ENCODE peak calls at places on chromosomes 1 and 21, in five cellular contexts. Q is SK-N-SH, H is GM23248, P is GM23338, E is HCT116. C is an unnamed sample.
A peak's percentile ranks its signal among the peaks of the same experiment; 100 is the strongest.

GRCh38 chr1:76379506-76379905 is 305.0 kb downstream of the ST6GALNAC3 start:
- DNase-seq in Q (no peak), H (no peak), P (no peak), E (no peak), C (peak; percentile 3)

GRCh38 chr1:2788506-2789163 is 12.9 kb downstream of the TTC34 start:
- DNase-seq in Q (no peak), H (no peak), P (peak; percentile 27), E (no peak), C (no peak)

GRCh38 chr21:20790113-20790512 is 208.1 kb upstream of the NCAM2 start:
- DNase-seq in Q (no peak), H (no peak), P (peak; percentile 88), E (no peak), C (peak; percentile 29)

GRCh38 chr21:41360072-41360821 is 1.6 kb upstream of the MX2 start:
- DNase-seq in Q (no peak), H (peak; percentile 74), P (peak; percentile 49), E (no peak), C (peak; percentile 50)

GRCh38 chr1:2209400-2210083 is 15.0 kb upstream of the FAAP20 start:
- DNase-seq in Q (no peak), H (no peak), P (no peak), E (no peak), C (no peak)

GRCh38 chr1:214506972-214507431 is 44.4 kb downstream of the PTPN14 start:
- DNase-seq in Q (no peak), H (no peak), P (peak; percentile 51), E (peak; percentile 39), C (peak; percentile 52)

GRCh38 chr1:26021647-26022403 is at the start of gene EXTL1:
- DNase-seq in Q (peak; percentile 96), H (peak; percentile 61), P (peak; percentile 94), E (no peak), C (peak; percentile 91)

GRCh38 chr1:91997607-91998195 is 32.1 kb upstream of the EPHX4 start:
- DNase-seq in Q (peak; percentile 43), H (peak; percentile 65), P (peak; percentile 67), E (peak; percentile 33), C (peak; percentile 54)

GRCh38 chr1:66134004-66134403 is 341.3 kb downstream of the PDE4B start:
- DNase-seq in Q (no peak), H (no peak), P (no peak), E (no peak), C (no peak)

GRCh38 chr1:17494114-17494729 is 45.3 kb upstream of the ARHGEF10L start:
- DNase-seq in Q (peak; percentile 78), H (peak; percentile 84), P (peak; percentile 95), E (peak; percentile 86), C (peak; percentile 70)

GRCh38 chr21:41769933-41770332 is 3.1 kb upstream of the RIPK4 start:
- DNase-seq in Q (no peak), H (no peak), P (no peak), E (no peak), C (no peak)

GRCh38 chr1:240599830-240600229 is 12.1 kb downstream of the GREM2 start:
- DNase-seq in Q (no peak), H (no peak), P (no peak), E (no peak), C (no peak)

GRCh38 chr1:81800741-81801031 is at the start of gene ADGRL2:
- DNase-seq in Q (peak; percentile 88), H (no peak), P (peak; percentile 71), E (no peak), C (no peak)

GRCh38 chr1:28087614-28088167 is 719 bp downstream of the EYA3 start:
- DNase-seq in Q (peak; percentile 28), H (peak; percentile 47), P (peak; percentile 70), E (no peak), C (peak; percentile 63)

GRCh38 chr1:14724697-14725096 is 126.2 kb downstream of the KAZN start:
- DNase-seq in Q (no peak), H (no peak), P (no peak), E (no peak), C (no peak)

GRCh38 chr1:5402618-5403017 is 589.6 kb downstream of the NPHP4 start:
- DNase-seq in Q (no peak), H (no peak), P (no peak), E (no peak), C (no peak)

GRCh38 chr1:66801176-66801575 is at the start of gene INSL5:
- DNase-seq in Q (no peak), H (no peak), P (no peak), E (no peak), C (no peak)

GRCh38 chr1:25611843-25612242 is 4.7 kb upstream of the MAN1C1 start:
- DNase-seq in Q (peak; percentile 3), H (no peak), P (no peak), E (no peak), C (no peak)

GRCh38 chr21:46480466-46480865 is 21.8 kb downstream of the DIP2A start:
- DNase-seq in Q (no peak), H (no peak), P (no peak), E (no peak), C (no peak)

GRCh38 chr1:156781585-156782186 is 14.4 kb downstream of the PRCC start:
- DNase-seq in Q (no peak), H (peak; percentile 52), P (no peak), E (no peak), C (no peak)

GRCh38 chr1:156841289-156841855 is 17.5 kb downstream of the INSRR start:
- DNase-seq in Q (no peak), H (no peak), P (peak; percentile 53), E (no peak), C (no peak)

GRCh38 chr1:162357681-162358266 is 18.9 kb downstream of the SPATA46 start:
- DNase-seq in Q (peak; percentile 60), H (peak; percentile 74), P (peak; percentile 88), E (peak; percentile 18), C (peak; percentile 79)

GRCh38 chr21:38386967-38387366 is 111.3 kb downstream of the ERG start:
- DNase-seq in Q (no peak), H (peak; percentile 43), P (no peak), E (no peak), C (no peak)

GRCh38 chr1:114130213-114130612 is 23.5 kb downstream of the SYT6 start:
- DNase-seq in Q (no peak), H (no peak), P (no peak), E (no peak), C (no peak)

GRCh38 chr1:220881918-220882891 is 3.0 kb downstream of the HLX start:
- DNase-seq in Q (peak; percentile 13), H (peak; percentile 53), P (peak; percentile 92), E (no peak), C (peak; percentile 80)

DNA sequence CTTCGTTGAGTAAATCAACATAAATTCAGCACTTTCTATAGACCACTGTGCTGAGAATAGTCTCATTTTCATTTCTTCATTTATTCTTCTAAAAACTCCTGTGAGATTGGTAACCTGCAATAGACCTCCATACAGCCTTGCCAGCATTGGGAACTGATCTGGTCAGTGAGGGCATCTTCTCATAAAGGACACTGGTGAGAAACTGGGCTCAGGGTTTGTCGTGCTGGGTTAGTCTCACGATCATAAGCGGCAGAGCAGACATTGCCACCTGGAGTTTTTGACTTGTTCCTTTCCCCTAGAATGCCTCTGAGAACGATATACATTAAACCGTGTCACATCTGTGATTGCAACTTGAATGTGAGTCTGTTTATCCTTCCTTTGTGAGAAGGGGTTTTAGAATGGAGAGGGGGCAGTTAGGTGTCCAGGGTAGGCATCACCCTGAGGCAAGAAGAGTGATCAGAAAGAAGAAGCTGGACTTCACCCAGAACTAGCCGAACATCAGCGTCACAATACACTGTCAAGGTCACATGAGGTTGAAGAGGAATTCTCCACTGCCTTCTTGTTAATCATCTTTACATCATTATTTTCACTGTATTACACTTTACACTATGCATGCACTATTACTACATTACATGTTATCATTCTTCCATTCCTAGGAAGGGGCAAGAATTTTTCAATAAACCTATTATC is 1.4 kb upstream of the TTLL7 start:
- DNase-seq in Q (no peak), H (no peak), P (no peak), E (no peak), C (no peak)
- H3K4me3 ChIP-seq in Q (no peak overlapping the region), H (no peak overlapping the region), P (peak overlapping the region; percentile 86), E (no peak overlapping the region), C (no peak overlapping the region)

DNA sequence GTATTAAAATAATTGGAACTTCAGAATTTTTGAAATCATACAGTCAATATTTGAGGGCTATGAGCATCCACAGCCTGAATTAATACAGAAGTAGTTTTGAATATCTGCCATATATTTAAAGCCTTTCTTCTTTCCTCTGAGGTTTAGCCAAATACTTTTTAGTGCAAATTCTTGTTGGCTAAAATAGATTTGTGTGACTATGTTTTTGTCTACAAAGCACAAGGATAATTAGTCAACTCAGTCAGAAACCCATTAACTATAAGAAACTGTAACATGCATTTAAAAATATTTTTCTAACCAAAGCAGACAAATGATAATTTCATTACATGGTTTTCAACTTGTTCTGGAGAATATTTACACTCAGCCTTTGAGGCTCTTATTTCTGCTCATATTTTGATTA is 232.1 kb downstream of the TPR start:
- DNase-seq in Q (no peak), H (no peak), P (no peak), E (no peak), C (no peak)
- TF ChIP-seq EZH2phosphoT487 in Q (no peak), H (no peak), P (no peak), E (no peak), C (no peak)

GRCh38 chr1:20343149-20343936 is 52.7 kb downstream of the VWA5B1 start:
- DNase-seq in Q (peak; percentile 89), H (no peak), P (peak; percentile 91), E (no peak), C (peak; percentile 89)
- H3K4me3 ChIP-seq in Q (no peak overlapping the region), H (no peak overlapping the region), P (peak overlapping the region; percentile 73), E (no peak overlapping the region), C (peak overlapping the region; percentile 42)

GRCh38 chr1:16110456-16110855 is 37.0 kb upstream of the FAM131C start:
- DNase-seq in Q (no peak), H (no peak), P (no peak), E (no peak), C (no peak)

GRCh38 chr1:16111771-16112557 is 38.5 kb upstream of the FAM131C start:
- DNase-seq in Q (no peak), H (peak; percentile 87), P (no peak), E (no peak), C (no peak)

GRCh38 chr1:16114527-16115467 is 41.1 kb downstream of the EPHA2 start:
- DNase-seq in Q (no peak), H (no peak), P (no peak), E (no peak), C (no peak)

GRCh38 chr1:16110884-16111283 is 37.4 kb upstream of the FAM131C start:
- DNase-seq in Q (no peak), H (no peak), P (no peak), E (no peak), C (no peak)

DNA sequence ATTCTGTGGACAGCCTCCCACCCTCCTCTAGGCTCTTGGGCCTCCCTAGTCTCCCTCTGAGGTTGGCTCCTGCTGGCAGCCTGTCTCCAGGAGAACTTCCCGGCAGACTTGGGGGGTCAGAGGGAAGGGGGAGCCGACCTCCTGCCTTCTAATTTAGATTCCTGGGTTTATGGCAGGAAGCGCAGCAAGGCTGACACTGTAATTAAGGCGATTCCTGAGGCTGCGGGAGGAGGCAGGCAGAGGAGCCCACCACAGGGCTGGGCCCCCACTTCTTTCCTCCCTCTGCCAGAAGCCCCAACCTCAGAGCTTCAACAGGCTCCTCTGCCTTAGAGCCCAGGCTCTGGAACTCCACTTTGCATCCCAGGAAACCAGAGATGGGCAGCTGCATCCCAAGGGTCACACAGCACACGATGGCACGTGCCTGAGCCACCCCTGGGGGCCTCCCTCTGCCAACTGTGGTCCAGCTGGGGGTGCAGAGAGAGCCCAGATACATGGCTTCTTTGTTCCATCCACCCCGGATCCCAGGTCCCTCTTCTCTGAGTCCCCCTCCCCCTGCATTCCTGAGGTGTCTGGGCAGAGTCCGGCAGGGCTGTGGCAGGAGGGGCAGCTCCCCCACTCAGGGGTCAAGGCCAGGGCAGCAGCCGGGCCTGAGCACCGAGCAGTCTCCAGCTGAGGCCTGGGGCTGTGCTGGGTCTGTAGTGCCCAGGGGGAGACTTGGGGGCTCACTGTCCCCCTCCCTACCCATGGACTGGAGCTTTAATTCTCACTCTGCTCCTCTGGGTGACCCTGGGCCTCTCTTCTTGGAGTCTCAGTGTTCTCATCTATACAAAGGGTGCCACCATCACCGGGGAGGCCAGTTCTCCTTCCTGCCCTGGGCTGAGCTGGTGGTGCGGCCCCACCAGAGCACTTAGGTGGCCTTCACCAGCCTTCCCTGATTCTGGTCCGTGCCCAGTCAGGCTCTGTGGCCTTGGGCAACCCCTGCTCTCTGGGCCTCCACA is 39.4 kb upstream of the FAM131C start:
- DNase-seq in Q (peak; percentile 60), H (no peak), P (peak; percentile 76), E (no peak), C (peak; percentile 62)
- TF ChIP-seq EZH2phosphoT487 in Q (no peak), H (no peak), P (no peak), E (no peak), C (no peak)

C was measured in neural progenitor cell.